ENCODE peak calls at places on chromosomes 1 and 21, in seven cellular contexts. A is body of pancreas, E is fibroblast of lung, Z is AG04450, D is substantia nigra, Y is psoas muscle, Q is HL-60. J is an unnamed sample.

GRCh38 chr1:30335389-30335996 is 387.9 kb downstream of the MATN1 start:
- DNase-seq in D (no peak), E (no peak), Q (no peak), Z (no peak), Y (no peak), A (no peak), J (no peak)

GRCh38 chr1:228842094-228842775 is 107.0 kb downstream of the RHOU start:
- DNase-seq in D (peak), Y (peak), Z (peak), Q (no peak), E (peak), A (peak), J (no peak)

GRCh38 chr1:112840631-112841624 is 115.1 kb downstream of the SLC16A1 start:
- DNase-seq in Y (no peak), Q (peak), D (no peak), A (no peak), E (no peak), Z (no peak), J (no peak)

GRCh38 chr1:229867726-229868125 is 199.3 kb upstream of the GALNT2 start:
- DNase-seq in Q (no peak), D (no peak), Z (no peak), Y (no peak), E (no peak), A (no peak), J (no peak)

GRCh38 chr1:31989964-31990363 is 23.7 kb upstream of the KHDRBS1 start:
- DNase-seq in D (no peak), E (no peak), Y (no peak), Q (no peak), Z (no peak), A (no peak), J (no peak)

GRCh38 chr1:46131727-46132528 is 501 bp downstream of the PIK3R3 start:
- DNase-seq in Z (no peak), D (no peak), Q (no peak), E (peak), Y (no peak), A (peak), J (no peak)

GRCh38 chr1:86706018-86706417 is 1.6 kb downstream of the SH3GLB1 start:
- DNase-seq in Y (no peak), Z (no peak), A (no peak), D (no peak), E (no peak), Q (no peak), J (no peak)

GRCh38 chr1:35902671-35903070 is 19.7 kb downstream of the AGO1 start:
- DNase-seq in E (no peak), A (no peak), Y (no peak), Q (no peak), D (no peak), Z (no peak), J (no peak)

GRCh38 chr21:35050348-35051286 is 1.5 kb upstream of the RUNX1 start:
- DNase-seq in D (no peak), E (no peak), Z (no peak), A (no peak), Y (no peak), Q (no peak), J (no peak)

GRCh38 chr21:42118901-42119300 is 47.8 kb downstream of the UMODL1 start:
- DNase-seq in Y (no peak), A (no peak), Z (no peak), E (no peak), D (peak), Q (peak), J (no peak)

GRCh38 chr1:220094016-220094911 is at the start of gene IARS2:
- DNase-seq in D (peak), Z (peak), E (peak), A (peak), Y (peak), Q (peak), J (peak)

GRCh38 chr1:220089650-220090556 is at the start of gene BPNT1:
- DNase-seq in Z (peak), Y (peak), D (peak), Q (peak), E (peak), A (peak), J (peak)

GRCh38 chr1:220092694-220093093 is 1.2 kb upstream of the IARS2 start:
- DNase-seq in Y (no peak), Q (no peak), Z (no peak), E (no peak), D (no peak), A (no peak), J (no peak)

GRCh38 chr1:220093361-220094015 is 444 bp upstream of the IARS2 start:
- DNase-seq in Y (no peak), D (no peak), Z (no peak), Q (no peak), E (no peak), A (no peak), J (no peak)
- H3K27ac ChIP-seq in Y (peak), D (peak), Z (no peak), Q (no peak), E (no peak), A (peak), J (peak)

GRCh38 chr21:44938976-44939531 is 775 bp upstream of the SLX9 start:
- DNase-seq in A (no peak), E (no peak), Z (no peak), Y (no peak), Q (no peak), D (no peak), J (no peak)
- H3K27ac ChIP-seq in A (no peak), E (peak), Z (no peak), Y (peak), Q (peak), D (peak), J (no peak)

GRCh38 chr1:18157352-18157751 is 49.8 kb downstream of the IGSF21 start:
- DNase-seq in Y (no peak), Q (no peak), E (no peak), Z (no peak), A (no peak), D (no peak), J (no peak)

GRCh38 chr1:18158731-18159130 is 51.1 kb downstream of the IGSF21 start:
- DNase-seq in Y (no peak), D (no peak), E (no peak), A (no peak), Q (no peak), Z (no peak), J (no peak)

GRCh38 chr1:18161690-18162089 is 54.1 kb downstream of the IGSF21 start:
- DNase-seq in Z (no peak), Q (no peak), Y (no peak), A (no peak), E (no peak), D (no peak), J (no peak)

GRCh38 chr1:18157968-18158367 is 50.4 kb downstream of the IGSF21 start:
- DNase-seq in D (no peak), A (no peak), Z (no peak), Q (no peak), E (no peak), Y (no peak), J (no peak)

DNA sequence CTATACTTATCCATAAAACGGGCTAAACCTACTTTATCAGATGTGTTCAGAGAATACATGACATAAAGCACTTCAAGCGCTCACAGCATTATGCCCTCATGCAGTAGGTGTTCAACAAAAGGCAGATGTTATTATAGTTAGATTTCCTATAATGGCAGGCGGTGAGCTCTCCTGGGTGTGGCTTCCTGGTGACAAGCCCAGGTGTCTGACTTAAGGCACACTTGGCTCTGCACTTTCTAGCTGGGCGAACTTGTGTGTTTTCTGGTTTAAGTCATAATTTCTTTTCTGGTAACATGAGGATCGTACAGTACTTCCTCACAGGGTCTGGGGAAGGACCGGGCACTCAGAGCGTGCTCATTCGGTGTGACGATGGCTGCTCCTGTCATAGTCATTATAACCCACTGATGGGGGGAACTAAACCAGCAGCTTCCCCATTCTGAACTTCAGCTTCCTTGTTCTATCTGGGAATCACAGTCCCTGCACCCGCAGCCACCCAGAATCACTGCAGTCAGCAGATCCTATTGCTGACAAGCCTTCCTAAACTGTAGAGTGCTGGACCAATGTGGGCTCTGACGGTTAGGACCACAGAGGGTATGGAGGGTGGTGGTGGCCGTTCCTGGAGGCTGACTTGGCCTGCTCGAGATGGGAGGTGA is 52.8 kb downstream of the IGSF21 start:
- DNase-seq in A (no peak), Y (peak), E (no peak), Z (no peak), D (peak), Q (no peak), J (no peak)
- H3K27ac ChIP-seq in A (no peak), Y (no peak), E (no peak), Z (no peak), D (peak), Q (no peak), J (no peak)

GRCh38 chr1:34163792-34164509 is 1.1 kb downstream of the CSMD2 start:
- DNase-seq in Q (no peak), E (no peak), A (peak), Y (peak), Z (no peak), D (no peak), J (no peak)

GRCh38 chr1:34164510-34165381 is at the start of gene CSMD2:
- DNase-seq in D (peak), Y (peak), A (peak), Z (peak), Q (no peak), E (peak), J (no peak)

GRCh38 chr1:34165422-34165921 is 442 bp upstream of the CSMD2 start:
- DNase-seq in Y (no peak), Q (no peak), D (no peak), A (no peak), E (no peak), Z (no peak), J (no peak)

GRCh38 chr1:34166191-34167090 is 1.4 kb upstream of the CSMD2 start:
- DNase-seq in Z (no peak), E (no peak), Q (no peak), Y (peak), D (peak), A (peak), J (no peak)

DNA sequence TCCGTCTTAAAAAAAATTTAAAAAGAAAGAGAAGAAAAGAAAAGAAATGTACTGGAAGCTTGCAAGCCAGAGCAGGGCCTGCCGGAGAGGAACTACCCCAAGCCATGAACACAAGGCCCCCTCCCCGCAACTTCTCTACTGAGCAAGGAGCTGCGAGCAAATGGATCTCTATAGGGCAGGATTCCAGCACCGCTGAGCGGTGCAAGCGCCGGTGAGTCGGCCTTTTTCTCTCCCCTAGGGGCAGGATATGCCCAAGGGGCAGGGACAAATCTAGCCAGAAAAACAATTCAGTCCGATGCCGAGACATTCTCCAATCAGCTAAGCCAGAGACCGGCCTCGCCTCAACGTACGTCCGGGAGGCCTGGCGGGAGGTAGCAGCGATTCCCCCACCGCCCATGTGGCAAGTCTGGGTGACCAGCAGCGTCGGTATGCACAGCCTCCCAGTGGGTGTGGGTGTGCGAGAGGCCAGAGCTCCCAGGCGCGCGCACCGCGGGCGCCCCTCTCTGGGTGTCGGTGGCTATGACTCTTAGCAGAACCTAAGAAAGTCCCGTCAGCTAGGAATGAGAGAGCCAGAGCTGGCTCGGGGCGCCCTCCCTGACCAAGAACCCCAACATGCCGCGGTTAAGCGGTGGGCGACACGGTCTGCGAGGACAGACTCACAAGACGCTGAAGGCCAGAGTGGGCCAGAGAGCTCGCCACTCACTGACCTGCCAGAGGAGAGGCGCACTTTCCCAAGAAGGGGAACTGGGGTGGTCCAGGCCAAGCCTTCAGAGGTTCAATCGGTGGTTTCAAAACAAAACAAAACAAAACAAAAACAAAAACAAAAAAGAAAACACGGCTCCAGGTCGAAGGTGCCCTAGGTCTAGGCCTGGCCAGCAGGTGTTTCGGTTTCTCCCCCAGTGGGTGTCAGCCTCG is 1.9 kb downstream of the CSMD2 start:
- DNase-seq in Q (peak), A (peak), E (peak), D (peak), Y (peak), Z (peak), J (peak)
- H3K27ac ChIP-seq in Q (no peak), A (no peak), E (peak), D (no peak), Y (no peak), Z (peak), J (no peak)

GRCh38 chr21:38229260-38229877 is 27.4 kb upstream of the KCNJ15 start:
- DNase-seq in Z (no peak), Y (no peak), E (peak), Q (peak), D (no peak), A (no peak), J (no peak)

GRCh38 chr21:38227401-38227800 is 29.4 kb upstream of the KCNJ15 start:
- DNase-seq in Z (no peak), D (no peak), Y (no peak), E (no peak), A (no peak), Q (no peak), J (no peak)

GRCh38 chr21:38223893-38224540 is 32.8 kb upstream of the KCNJ15 start:
- DNase-seq in Z (no peak), E (peak), D (no peak), Y (no peak), A (no peak), Q (peak), J (no peak)

GRCh38 chr21:38228115-38228514 is 28.7 kb upstream of the KCNJ15 start:
- DNase-seq in Y (no peak), Q (no peak), Z (no peak), E (no peak), D (no peak), A (no peak), J (peak)
- H3K27ac ChIP-seq in Y (no peak), Q (no peak), Z (no peak), E (no peak), D (no peak), A (peak), J (peak)

GRCh38 chr1:42006093-42006492 is 87.4 kb upstream of the HIVEP3 start:
- DNase-seq in Z (no peak), A (no peak), Y (no peak), Q (no peak), D (no peak), E (no peak), J (no peak)

GRCh38 chr1:42006836-42007235 is 88.1 kb upstream of the HIVEP3 start:
- DNase-seq in A (no peak), Q (no peak), Y (no peak), D (no peak), E (peak), Z (no peak), J (no peak)

GRCh38 chr1:42004860-42005259 is 86.1 kb upstream of the HIVEP3 start:
- DNase-seq in A (no peak), Q (no peak), E (no peak), D (no peak), Y (no peak), Z (no peak), J (no peak)

GRCh38 chr1:42004322-42004721 is 85.6 kb upstream of the HIVEP3 start:
- DNase-seq in D (no peak), E (no peak), Z (no peak), Q (no peak), A (no peak), Y (no peak), J (no peak)

GRCh38 chr1:42005530-42005929 is 86.8 kb upstream of the HIVEP3 start:
- DNase-seq in E (no peak), Z (no peak), Q (no peak), A (no peak), D (no peak), Y (no peak), J (no peak)
- H3K27ac ChIP-seq in E (no peak), Z (no peak), Q (no peak), A (no peak), D (no peak), Y (no peak), J (no peak)

GRCh38 chr1:206685256-206685748 is 597 bp downstream of the MAPKAPK2 start:
- DNase-seq in Z (no peak), E (peak), D (no peak), Y (peak), A (peak), Q (peak), J (no peak)

GRCh38 chr1:206685749-206686485 is 1.2 kb downstream of the MAPKAPK2 start:
- DNase-seq in E (peak), Y (peak), Z (no peak), D (no peak), A (peak), Q (peak), J (peak)

GRCh38 chr1:206687915-206688442 is 3.3 kb downstream of the MAPKAPK2 start:
- DNase-seq in Y (no peak), E (peak), Z (no peak), A (no peak), Q (no peak), D (no peak), J (no peak)

GRCh38 chr1:206686486-206687249 is 2.0 kb downstream of the MAPKAPK2 start:
- DNase-seq in A (no peak), Z (no peak), Y (no peak), D (no peak), Q (peak), E (no peak), J (no peak)

DNA sequence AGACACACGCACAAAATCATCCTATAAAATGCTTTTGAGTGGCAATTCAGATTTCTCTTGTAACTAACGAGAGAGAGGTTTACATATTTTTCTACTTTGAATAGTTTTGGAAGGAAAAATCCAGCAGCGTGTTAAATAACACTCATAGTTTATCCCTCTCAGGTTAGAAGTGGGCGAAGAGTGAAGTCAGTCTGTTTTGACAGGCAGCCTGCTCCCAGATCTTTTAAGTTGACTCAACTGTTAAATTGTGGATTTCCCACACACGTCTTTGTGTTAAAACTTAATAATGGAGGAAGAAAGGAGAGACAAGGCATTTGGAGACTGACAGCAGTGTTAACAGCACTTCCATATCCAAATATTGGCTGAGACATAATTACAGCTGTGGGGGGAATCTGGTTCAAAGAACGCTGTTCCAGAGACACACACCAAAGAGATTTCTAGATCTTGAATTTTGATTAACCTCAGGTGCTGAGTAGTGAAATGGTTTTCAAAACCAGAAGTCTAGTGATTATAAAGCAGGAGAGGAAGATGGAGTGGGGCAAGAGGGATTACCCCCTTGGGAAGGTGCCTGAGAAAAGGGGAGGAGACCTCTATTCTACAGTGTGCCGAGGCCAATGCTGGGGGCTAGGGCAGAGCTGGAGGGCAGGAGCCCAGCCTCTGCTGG is 2.7 kb downstream of the MAPKAPK2 start:
- DNase-seq in Y (no peak), Z (no peak), A (no peak), E (no peak), Q (no peak), D (no peak), J (no peak)
- H3K27ac ChIP-seq in Y (peak), Z (peak), A (peak), E (peak), Q (peak), D (no peak), J (no peak)

GRCh38 chr1:224329484-224329841 is 509 bp downstream of the NVL start:
- DNase-seq in Y (no peak), Z (no peak), Q (no peak), D (no peak), A (no peak), E (no peak), J (no peak)
- H3K27ac ChIP-seq in Y (peak), Z (peak), Q (peak), D (peak), A (peak), E (peak), J (peak)

GRCh38 chr1:165974598-165975131 is 147.3 kb downstream of the UCK2 start:
- DNase-seq in D (no peak), E (no peak), Q (no peak), Z (no peak), Y (no peak), A (no peak), J (no peak)
- H3K27ac ChIP-seq in D (no peak), E (no peak), Q (no peak), Z (no peak), Y (no peak), A (no peak), J (no peak)